ENCODE peak calls at places on chromosomes 11 and 22, in eight cellular contexts. One of them, this sample, is unnamed. For H3K9me3, the result is how much of the 10 kb centered on the place peaks cover.

GRCh38 chr11:44906641-44907040 is 44.0 kb downstream of the TP53I11 start:
- DNase-seq in iPS DF 6.9: no peak
- DNase-seq in mammary epithelial cell: no peak
- DNase-seq in kidney: no peak
- DNase-seq in CD4-positive, alpha-beta memory T cell: no peak
- DNase-seq in Caco-2: no peak
- DNase-seq in CD8-positive, alpha-beta T cell: no peak
- DNase-seq in spleen: no peak
- DNase-seq in this sample: no peak

GRCh38 chr11:120344302-120345004 is 8.2 kb downstream of the ARHGEF12 start:
- DNase-seq in CD4-positive, alpha-beta memory T cell: peak
- DNase-seq in Caco-2: no peak
- DNase-seq in mammary epithelial cell: peak
- DNase-seq in spleen: no peak
- DNase-seq in CD8-positive, alpha-beta T cell: peak
- DNase-seq in kidney: no peak
- DNase-seq in iPS DF 6.9: no peak
- DNase-seq in this sample: no peak

GRCh38 chr22:37485006-37485713 is 1.0 kb downstream of the MFNG start:
- DNase-seq in CD4-positive, alpha-beta memory T cell: peak
- DNase-seq in iPS DF 6.9: no peak
- DNase-seq in CD8-positive, alpha-beta T cell: peak
- DNase-seq in spleen: peak
- DNase-seq in mammary epithelial cell: no peak
- DNase-seq in kidney: no peak
- DNase-seq in Caco-2: no peak
- DNase-seq in this sample: peak

GRCh38 chr11:67429038-67429668 is 859 bp downstream of the RPS6KB2 start:
- DNase-seq in kidney: no peak
- DNase-seq in iPS DF 6.9: no peak
- DNase-seq in CD4-positive, alpha-beta memory T cell: no peak
- DNase-seq in CD8-positive, alpha-beta T cell: no peak
- DNase-seq in Caco-2: no peak
- DNase-seq in mammary epithelial cell: no peak
- DNase-seq in spleen: no peak
- DNase-seq in this sample: no peak

GRCh38 chr11:42631223-42631843 is 680.5 kb upstream of the API5 start:
- DNase-seq in spleen: no peak
- DNase-seq in kidney: no peak
- DNase-seq in mammary epithelial cell: peak
- DNase-seq in CD4-positive, alpha-beta memory T cell: no peak
- DNase-seq in Caco-2: peak
- DNase-seq in iPS DF 6.9: no peak
- DNase-seq in CD8-positive, alpha-beta T cell: no peak
- DNase-seq in this sample: no peak

GRCh38 chr11:67561971-67562560 is 21.5 kb upstream of the GSTP1 start:
- DNase-seq in iPS DF 6.9: no peak
- DNase-seq in CD8-positive, alpha-beta T cell: no peak
- DNase-seq in spleen: no peak
- DNase-seq in Caco-2: peak
- DNase-seq in CD4-positive, alpha-beta memory T cell: no peak
- DNase-seq in mammary epithelial cell: no peak
- DNase-seq in kidney: no peak
- DNase-seq in this sample: no peak

GRCh38 chr11:46692450-46692849 is 8.0 kb downstream of the ARHGAP1 start:
- DNase-seq in mammary epithelial cell: no peak
- DNase-seq in iPS DF 6.9: no peak
- DNase-seq in CD8-positive, alpha-beta T cell: no peak
- DNase-seq in CD4-positive, alpha-beta memory T cell: no peak
- DNase-seq in spleen: no peak
- DNase-seq in kidney: no peak
- DNase-seq in Caco-2: no peak
- DNase-seq in this sample: no peak

GRCh38 chr11:108170191-108170590 is 48.8 kb downstream of the ACAT1 start:
- DNase-seq in Caco-2: no peak
- DNase-seq in mammary epithelial cell: no peak
- DNase-seq in CD8-positive, alpha-beta T cell: no peak
- DNase-seq in CD4-positive, alpha-beta memory T cell: no peak
- DNase-seq in spleen: no peak
- DNase-seq in iPS DF 6.9: no peak
- DNase-seq in kidney: no peak
- DNase-seq in this sample: no peak

GRCh38 chr22:48702573-48703264 is 1125.0 kb downstream of the BRD1 start:
- DNase-seq in iPS DF 6.9: no peak
- DNase-seq in Caco-2: no peak
- DNase-seq in CD8-positive, alpha-beta T cell: no peak
- DNase-seq in spleen: peak
- DNase-seq in mammary epithelial cell: no peak
- DNase-seq in CD4-positive, alpha-beta memory T cell: no peak
- DNase-seq in kidney: peak
- DNase-seq in this sample: no peak

GRCh38 chr22:48704335-48704734 is 1123.3 kb downstream of the BRD1 start:
- DNase-seq in Caco-2: no peak
- DNase-seq in spleen: peak
- DNase-seq in CD4-positive, alpha-beta memory T cell: no peak
- DNase-seq in mammary epithelial cell: no peak
- DNase-seq in iPS DF 6.9: no peak
- DNase-seq in kidney: peak
- DNase-seq in CD8-positive, alpha-beta T cell: no peak
- DNase-seq in this sample: no peak

GRCh38 chr22:48701296-48702030 is 1126.2 kb downstream of the BRD1 start:
- DNase-seq in CD4-positive, alpha-beta memory T cell: no peak
- DNase-seq in kidney: peak
- DNase-seq in iPS DF 6.9: no peak
- DNase-seq in spleen: no peak
- DNase-seq in mammary epithelial cell: no peak
- DNase-seq in CD8-positive, alpha-beta T cell: no peak
- DNase-seq in Caco-2: no peak
- DNase-seq in this sample: no peak

GRCh38 chr22:48705159-48705916 is 1122.3 kb downstream of the BRD1 start:
- DNase-seq in CD4-positive, alpha-beta memory T cell: no peak
- DNase-seq in spleen: peak
- DNase-seq in Caco-2: no peak
- DNase-seq in kidney: peak
- DNase-seq in mammary epithelial cell: no peak
- DNase-seq in iPS DF 6.9: no peak
- DNase-seq in CD8-positive, alpha-beta T cell: no peak
- DNase-seq in this sample: no peak

DNA sequence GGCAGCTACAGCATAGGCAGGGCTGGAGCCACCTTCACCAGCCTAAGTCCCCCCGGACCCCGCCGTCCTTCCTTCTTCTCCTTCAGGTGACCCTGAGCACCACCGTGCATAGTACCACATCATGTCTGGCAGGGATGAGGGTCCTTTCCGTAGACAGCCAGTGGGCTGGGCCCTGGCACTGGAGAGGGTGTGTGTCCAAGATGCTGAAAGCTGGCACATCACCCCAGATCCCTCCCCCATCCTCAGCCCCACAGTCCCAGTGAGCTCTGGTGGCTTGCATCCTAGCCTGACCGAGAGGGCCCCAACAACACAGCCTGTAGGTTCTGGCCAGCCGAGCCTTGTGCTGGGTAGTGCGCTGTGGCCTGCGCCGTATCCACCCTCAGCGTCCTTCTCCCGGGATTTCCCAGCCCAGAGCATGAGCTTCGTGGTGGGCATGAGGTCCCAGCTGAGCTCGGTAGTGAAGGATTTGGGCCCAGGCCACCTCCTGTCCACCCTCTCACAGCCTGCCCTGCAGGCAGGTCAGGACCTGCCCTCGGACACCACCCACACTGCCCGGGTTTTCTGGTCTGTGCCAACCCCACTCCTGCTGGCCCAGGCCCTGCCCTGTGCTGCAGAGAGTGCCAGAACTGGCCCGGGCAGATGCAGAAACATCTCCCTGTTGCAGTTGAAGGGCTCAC is 1124.3 kb downstream of the BRD1 start:
- DNase-seq in CD8-positive, alpha-beta T cell: no peak
- DNase-seq in CD4-positive, alpha-beta memory T cell: no peak
- DNase-seq in iPS DF 6.9: no peak
- DNase-seq in spleen: peak
- DNase-seq in Caco-2: no peak
- DNase-seq in mammary epithelial cell: no peak
- DNase-seq in kidney: peak
- DNase-seq in this sample: no peak
- H3K9me3 ChIP-seq in CD8-positive, alpha-beta T cell: under half
- H3K9me3 ChIP-seq in CD4-positive, alpha-beta memory T cell: under half
- H3K9me3 ChIP-seq in iPS DF 6.9: under half
- H3K9me3 ChIP-seq in spleen: under half
- H3K9me3 ChIP-seq in Caco-2: under half
- H3K9me3 ChIP-seq in mammary epithelial cell: half or more
- H3K9me3 ChIP-seq in kidney: under half
- H3K9me3 ChIP-seq in this sample: under half

GRCh38 chr11:97463891-97464290 is 1074.1 kb downstream of the JRKL start:
- DNase-seq in kidney: peak
- DNase-seq in iPS DF 6.9: no peak
- DNase-seq in CD4-positive, alpha-beta memory T cell: no peak
- DNase-seq in CD8-positive, alpha-beta T cell: no peak
- DNase-seq in mammary epithelial cell: no peak
- DNase-seq in Caco-2: no peak
- DNase-seq in spleen: no peak
- DNase-seq in this sample: no peak
- H3K9me3 ChIP-seq in kidney: under half
- H3K9me3 ChIP-seq in iPS DF 6.9: under half
- H3K9me3 ChIP-seq in CD4-positive, alpha-beta memory T cell: under half
- H3K9me3 ChIP-seq in CD8-positive, alpha-beta T cell: under half
- H3K9me3 ChIP-seq in mammary epithelial cell: under half
- H3K9me3 ChIP-seq in Caco-2: under half
- H3K9me3 ChIP-seq in spleen: under half
- H3K9me3 ChIP-seq in this sample: under half

GRCh38 chr11:70839851-70840250 is 412.5 kb downstream of the SHANK2 start:
- DNase-seq in Caco-2: no peak
- DNase-seq in spleen: no peak
- DNase-seq in mammary epithelial cell: no peak
- DNase-seq in CD4-positive, alpha-beta memory T cell: no peak
- DNase-seq in iPS DF 6.9: no peak
- DNase-seq in kidney: no peak
- DNase-seq in CD8-positive, alpha-beta T cell: no peak
- DNase-seq in this sample: no peak
- H3K9me3 ChIP-seq in Caco-2: under half
- H3K9me3 ChIP-seq in spleen: under half
- H3K9me3 ChIP-seq in mammary epithelial cell: under half
- H3K9me3 ChIP-seq in CD4-positive, alpha-beta memory T cell: under half
- H3K9me3 ChIP-seq in iPS DF 6.9: under half
- H3K9me3 ChIP-seq in kidney: under half
- H3K9me3 ChIP-seq in CD8-positive, alpha-beta T cell: under half
- H3K9me3 ChIP-seq in this sample: under half

GRCh38 chr22:47382164-47382890 is 619.9 kb downstream of the TBC1D22A start:
- DNase-seq in mammary epithelial cell: no peak
- DNase-seq in Caco-2: no peak
- DNase-seq in CD8-positive, alpha-beta T cell: no peak
- DNase-seq in spleen: peak
- DNase-seq in iPS DF 6.9: no peak
- DNase-seq in CD4-positive, alpha-beta memory T cell: no peak
- DNase-seq in kidney: peak
- DNase-seq in this sample: no peak

GRCh38 chr22:47381240-47381639 is 618.8 kb downstream of the TBC1D22A start:
- DNase-seq in iPS DF 6.9: no peak
- DNase-seq in CD4-positive, alpha-beta memory T cell: no peak
- DNase-seq in mammary epithelial cell: no peak
- DNase-seq in spleen: peak
- DNase-seq in Caco-2: no peak
- DNase-seq in kidney: no peak
- DNase-seq in CD8-positive, alpha-beta T cell: no peak
- DNase-seq in this sample: no peak

GRCh38 chr22:47388331-47388730 is 625.9 kb downstream of the TBC1D22A start:
- DNase-seq in kidney: no peak
- DNase-seq in mammary epithelial cell: no peak
- DNase-seq in Caco-2: no peak
- DNase-seq in CD4-positive, alpha-beta memory T cell: no peak
- DNase-seq in CD8-positive, alpha-beta T cell: no peak
- DNase-seq in iPS DF 6.9: no peak
- DNase-seq in spleen: peak
- DNase-seq in this sample: no peak

GRCh38 chr22:47386812-47387510 is 624.5 kb downstream of the TBC1D22A start:
- DNase-seq in spleen: peak
- DNase-seq in kidney: peak
- DNase-seq in Caco-2: no peak
- DNase-seq in CD8-positive, alpha-beta T cell: no peak
- DNase-seq in CD4-positive, alpha-beta memory T cell: no peak
- DNase-seq in mammary epithelial cell: no peak
- DNase-seq in iPS DF 6.9: no peak
- DNase-seq in this sample: no peak

GRCh38 chr22:47384977-47385376 is 622.5 kb downstream of the TBC1D22A start:
- DNase-seq in kidney: no peak
- DNase-seq in mammary epithelial cell: no peak
- DNase-seq in iPS DF 6.9: no peak
- DNase-seq in Caco-2: no peak
- DNase-seq in spleen: peak
- DNase-seq in CD4-positive, alpha-beta memory T cell: no peak
- DNase-seq in CD8-positive, alpha-beta T cell: no peak
- DNase-seq in this sample: no peak
- H3K9me3 ChIP-seq in kidney: under half
- H3K9me3 ChIP-seq in mammary epithelial cell: under half
- H3K9me3 ChIP-seq in iPS DF 6.9: under half
- H3K9me3 ChIP-seq in Caco-2: under half
- H3K9me3 ChIP-seq in spleen: under half
- H3K9me3 ChIP-seq in CD4-positive, alpha-beta memory T cell: under half
- H3K9me3 ChIP-seq in CD8-positive, alpha-beta T cell: under half
- H3K9me3 ChIP-seq in this sample: under half